ENCODE peak calls at places on chromosomes 11 and 22, in four cellular contexts. O is stromal cell of bone marrow; Y is stimulated activated CD8-positive, alpha-beta memory T cell treated with anti-CD3 and anti-CD28 coated beads, Interleukin-15, amount 100 ng/mL, for 24 hours; M is activated T-cell treated with anti-CD3 and anti-CD28 coated beads, Interleukin-2, amount 50 U/mL, for 24 hours. D is an unnamed sample.

GRCh38 chr22:31327786-31328544 is 18.2 kb downstream of the PATZ1 start:
- DNase-seq in O (no peak), Y (no peak), M (no peak), D (no peak)

GRCh38 chr22:22745225-22746060 is 101.0 kb downstream of the GGTLC2 start:
- DNase-seq in O (no peak), Y (no peak), M (peak), D (peak)

GRCh38 chr11:2914475-2915195 is 14.6 kb downstream of the PHLDA2 start:
- DNase-seq in O (no peak), Y (no peak), M (no peak), D (peak)

GRCh38 chr11:3807856-3808845 is at the start of gene PGAP2:
- DNase-seq in O (peak), Y (peak), M (peak), D (peak)

GRCh38 chr11:64642418-64642735 is 51.4 kb downstream of the SLC22A12 start:
- DNase-seq in O (no peak), Y (no peak), M (no peak), D (no peak)

GRCh38 chr11:131370901-131371790 is 731 bp downstream of the NTM start:
- DNase-seq in O (no peak), Y (no peak), M (no peak), D (peak)

GRCh38 chr11:15705886-15706285 is 591.2 kb downstream of the INSC start:
- DNase-seq in O (no peak), Y (no peak), M (no peak), D (no peak)

GRCh38 chr11:60869451-60869825 is 2.1 kb downstream of the ZP1 start:
- DNase-seq in O (no peak), Y (no peak), M (no peak), D (no peak)

GRCh38 chr11:43969543-43969942 is 27.1 kb downstream of the C11orf96 start:
- DNase-seq in O (no peak), Y (no peak), M (no peak), D (no peak)

GRCh38 chr11:75853971-75854370 is 39.0 kb downstream of the UVRAG start:
- DNase-seq in O (no peak), Y (no peak), M (no peak), D (no peak)

GRCh38 chr11:2118674-2119073 is 20.5 kb downstream of the IGF2 start:
- DNase-seq in O (no peak), Y (no peak), M (no peak), D (no peak)

GRCh38 chr22:49768961-49769690 is 58.5 kb downstream of the BRD1 start:
- DNase-seq in O (no peak), Y (no peak), M (no peak), D (peak)

GRCh38 chr11:74463216-74463615 is 4.1 kb downstream of the KCNE3 start:
- DNase-seq in O (no peak), Y (no peak), M (no peak), D (no peak)